ENCODE peak calls at places on chromosomes 1 and 21, in eight cellular contexts. J is amniotic stem cell; I is hippocampal formation; H is stimulated activated CD4-positive, alpha-beta T cell treated with anti-CD3 and anti-CD28 coated beads, Interleukin-1b, Interleukin-23, amount 100 ng/mL, for 24 hours; A is HEK293T; O is stimulated activated CD8-positive, alpha-beta memory T cell treated with anti-CD3 and anti-CD28 coated beads, Interleukin-7, amount 100 ng/mL, for 1 hour; D is EH; T is NCI-H2081. U is an unnamed sample.

GRCh38 chr1:17686258-17686657 is 68.9 kb upstream of the ACTL8 start:
- DNase-seq in H (no peak), A (no peak), J (no peak), T (no peak), I (no peak), O (no peak), D (no peak), U (no peak)

GRCh38 chr1:36824390-36824861 is 209.9 kb downstream of the GRIK3 start:
- DNase-seq in A (no peak), H (no peak), I (no peak), D (no peak), J (no peak), T (no peak), O (no peak), U (no peak)

GRCh38 chr1:113146242-113147072 is 73.5 kb downstream of the LRIG2 start:
- DNase-seq in A (no peak), T (no peak), J (no peak), D (peak; percentile 80), H (no peak), O (no peak), I (no peak), U (no peak)

GRCh38 chr1:202237052-202237451 is 43.5 kb downstream of the LGR6 start:
- DNase-seq in A (peak; percentile 91), O (no peak), H (no peak), J (no peak), D (peak; percentile 34), I (no peak), T (peak; percentile 49), U (no peak)

GRCh38 chr1:29703596-29703995 is 467.3 kb downstream of the PTPRU start:
- DNase-seq in D (peak; percentile 66), J (no peak), I (no peak), T (peak; percentile 20), O (no peak), H (no peak), A (peak; percentile 84), U (no peak)

GRCh38 chr1:160971618-160972056 is 17.0 kb upstream of the ITLN2 start:
- DNase-seq in O (no peak), D (no peak), A (no peak), T (no peak), I (no peak), J (no peak), H (peak; percentile 53), U (no peak)

GRCh38 chr1:210328746-210329488 is at the start of gene HHAT:
- DNase-seq in J (peak; percentile 51), D (peak; percentile 81), O (peak; percentile 19), H (peak; percentile 60), I (peak; percentile 57), A (peak; percentile 78), T (peak; percentile 74), U (peak; percentile 93)

GRCh38 chr1:105337427-105337826 is 1587.7 kb downstream of the AMY1C start:
- DNase-seq in D (no peak), J (no peak), I (no peak), O (no peak), T (no peak), H (no peak), A (no peak), U (no peak)

GRCh38 chr1:223802602-223803001 is 43.1 kb downstream of the TP53BP2 start:
- DNase-seq in A (no peak), T (no peak), D (no peak), J (no peak), I (peak; percentile 36), O (no peak), H (no peak), U (no peak)

GRCh38 chr1:101376121-101377095 is 139.6 kb downstream of the S1PR1 start:
- DNase-seq in A (no peak), T (no peak), D (no peak), O (no peak), I (no peak), H (no peak), J (no peak), U (no peak)

GRCh38 chr1:71351438-71351837 is 270.6 kb upstream of the ZRANB2 start:
- DNase-seq in T (no peak), H (no peak), O (no peak), I (no peak), D (peak; percentile 54), A (no peak), J (peak; percentile 52), U (no peak)

GRCh38 chr1:54415533-54415932 is 9.3 kb upstream of the SSBP3 start:
- DNase-seq in A (no peak), I (no peak), J (no peak), H (no peak), O (no peak), T (no peak), D (no peak), U (no peak)

GRCh38 chr21:46604975-46605758 is at the start of gene S100B:
- DNase-seq in A (no peak), D (peak; percentile 19), I (peak; percentile 87), H (no peak), T (no peak), J (no peak), O (no peak), U (no peak)

GRCh38 chr1:30366914-30367313 is 356.5 kb downstream of the MATN1 start:
- DNase-seq in T (no peak), A (no peak), O (no peak), H (no peak), I (no peak), J (no peak), D (no peak), U (no peak)

GRCh38 chr1:66725885-66726665 is 26.2 kb upstream of the DYNLT5 start:
- DNase-seq in I (peak; percentile 15), O (peak; percentile 12), T (peak; percentile 65), D (peak; percentile 75), H (peak; percentile 37), J (peak; percentile 74), A (peak; percentile 78), U (no peak)

GRCh38 chr1:109740615-109741373 is at the start of gene GSTM3:
- DNase-seq in D (no peak), O (no peak), T (no peak), H (no peak), I (no peak), A (no peak), J (no peak), U (no peak)

GRCh38 chr1:210294991-210295773 is 33.5 kb upstream of the HHAT start:
- DNase-seq in H (no peak), I (no peak), J (peak; percentile 20), A (no peak), D (peak; percentile 72), T (no peak), O (no peak), U (peak; percentile 79)

GRCh38 chr1:201485184-201485774 is 16.3 kb upstream of the PHLDA3 start:
- DNase-seq in T (no peak), I (no peak), D (no peak), J (no peak), H (no peak), A (no peak), O (no peak), U (no peak)

GRCh38 chr1:69321311-69321710 is 246.4 kb upstream of the LRRC7 start:
- DNase-seq in I (no peak), D (no peak), T (no peak), O (no peak), H (no peak), A (no peak), J (no peak), U (no peak)

GRCh38 chr1:27360159-27361043 is 6.4 kb downstream of the MAP3K6 start:
- DNase-seq in O (no peak), D (no peak), I (no peak), T (no peak), A (no peak), H (no peak), J (no peak), U (peak; percentile 69)

GRCh38 chr1:117605164-117605810 is 561 bp upstream of the TENT5C start:
- DNase-seq in D (peak; percentile 63), I (no peak), O (no peak), A (peak; percentile 49), T (no peak), J (no peak), H (no peak), U (peak; percentile 71)

GRCh38 chr1:207277241-207277640 is 44.2 kb upstream of the CD55 start:
- DNase-seq in A (no peak), I (no peak), O (no peak), J (no peak), H (no peak), T (no peak), D (no peak), U (no peak)

GRCh38 chr1:241677171-241677570 is 25.1 kb downstream of the WDR64 start:
- DNase-seq in O (no peak), D (no peak), T (no peak), I (no peak), A (no peak), J (no peak), H (no peak), U (no peak)

GRCh38 chr1:211352985-211353515 is 26.4 kb downstream of the TRAF5 start:
- DNase-seq in J (no peak), A (peak; percentile 66), H (peak; percentile 43), O (peak; percentile 35), D (peak; percentile 34), I (no peak), T (no peak), U (no peak)

GRCh38 chr1:95179205-95180001 is 54.6 kb upstream of the RWDD3 start:
- DNase-seq in A (no peak), T (no peak), H (no peak), J (no peak), I (no peak), O (no peak), D (no peak), U (no peak)

GRCh38 chr1:145965119-145965744 is 742 bp downstream of the POLR3GL start:
- DNase-seq in T (no peak), A (no peak), D (no peak), I (no peak), J (no peak), H (no peak), O (no peak), U (no peak)

GRCh38 chr1:206050655-206051235 is 2.2 kb upstream of the RHEX start:
- DNase-seq in A (no peak), I (no peak), O (no peak), D (no peak), T (no peak), J (no peak), H (peak; percentile 45), U (no peak)

GRCh38 chr1:45843474-45843905 is 40.1 kb downstream of the MAST2 start:
- DNase-seq in J (no peak), D (peak; percentile 43), T (no peak), A (no peak), I (no peak), O (no peak), H (no peak), U (no peak)

GRCh38 chr1:38577385-38577784 is 282.2 kb downstream of the RRAGC start:
- DNase-seq in H (no peak), I (no peak), T (no peak), J (no peak), D (no peak), O (no peak), A (no peak), U (no peak)

GRCh38 chr1:193310569-193310968 is 124.2 kb upstream of the B3GALT2 start:
- DNase-seq in I (no peak), J (no peak), O (no peak), A (no peak), H (no peak), D (no peak), T (peak; percentile 96), U (no peak)

GRCh38 chr1:30418426-30419245 is 304.7 kb downstream of the MATN1 start:
- DNase-seq in T (no peak), O (no peak), H (no peak), J (no peak), A (no peak), D (no peak), I (no peak), U (no peak)

GRCh38 chr21:29095203-29095602 is 21.8 kb upstream of the CCT8 start:
- DNase-seq in O (no peak), J (no peak), H (no peak), A (no peak), T (no peak), D (no peak), I (no peak), U (no peak)

GRCh38 chr1:44318097-44319088 is 36.7 kb downstream of the ERI3 start:
- DNase-seq in J (peak; percentile 4), T (peak; percentile 75), A (peak; percentile 74), I (no peak), D (peak; percentile 58), H (peak; percentile 31), O (peak; percentile 12), U (no peak)

GRCh38 chr1:237868814-237869600 is 21.7 kb downstream of the ZP4 start:
- DNase-seq in I (no peak), H (no peak), D (no peak), J (no peak), O (no peak), T (no peak), A (no peak), U (no peak)